ENCODE peak calls at places on chromosomes 1 and 21, in ten cellular contexts. J is heart left ventricle, D is IMR-90, T is cardiac fibroblast, K is GM06990, O is stomach, I is bronchial epithelial cell, Z is HFF-Myc, R is left lung, X is uterus. Q is an unnamed sample.

GRCh38 chr1:93722081-93723031 is 40.7 kb upstream of the BCAR3 start:
- DNase-seq in O (no peak), X (no peak), J (peak; percentile 79), I (no peak), K (no peak), T (peak; percentile 60), Z (no peak), R (no peak), D (no peak), Q (no peak)

GRCh38 chr1:51524817-51525216 is 5.8 kb upstream of the EPS15 start:
- DNase-seq in D (no peak), O (no peak), J (no peak), K (no peak), T (no peak), Z (no peak), I (no peak), X (no peak), R (no peak), Q (no peak)

GRCh38 chr1:85708826-85709222 is 591 bp upstream of the ZNHIT6 start:
- DNase-seq in T (no peak), D (no peak), Z (no peak), I (no peak), X (no peak), J (no peak), R (no peak), O (no peak), K (no peak), Q (no peak)

GRCh38 chr21:45376459-45377324 is 28.3 kb upstream of the COL18A1 start:
- DNase-seq in J (peak; percentile 46), I (no peak), D (no peak), O (no peak), T (peak; percentile 38), K (no peak), X (peak; percentile 47), Z (no peak), R (peak; percentile 24), Q (no peak)

GRCh38 chr21:46142581-46143473 is 12.6 kb downstream of the FTCD start:
- DNase-seq in D (no peak), O (no peak), K (no peak), I (no peak), T (no peak), J (peak; percentile 31), X (peak; percentile 17), R (no peak), Z (no peak), Q (no peak)

GRCh38 chr1:247415423-247416361 is at the start of gene NLRP3:
- DNase-seq in R (peak; percentile 62), O (peak; percentile 34), K (peak; percentile 59), I (peak; percentile 55), D (no peak), X (no peak), J (peak; percentile 77), Z (no peak), T (peak; percentile 8), Q (no peak)

GRCh38 chr1:75554870-75555269 is 56.0 kb downstream of the SLC44A5 start:
- DNase-seq in T (no peak), D (no peak), I (no peak), O (no peak), K (no peak), X (no peak), J (no peak), R (no peak), Z (no peak), Q (no peak)

GRCh38 chr21:21373969-21374368 is 375.8 kb downstream of the NCAM2 start:
- DNase-seq in Z (no peak), O (no peak), R (no peak), X (no peak), J (no peak), K (no peak), T (peak; percentile 21), I (no peak), D (no peak), Q (no peak)

GRCh38 chr1:147549526-147549925 is 8.2 kb downstream of the BCL9 start:
- DNase-seq in T (no peak), X (no peak), O (no peak), I (no peak), R (no peak), J (no peak), K (no peak), D (no peak), Z (no peak), Q (no peak)

GRCh38 chr1:208475449-208475848 is 231.3 kb upstream of the PLXNA2 start:
- DNase-seq in J (no peak), Z (no peak), I (peak; percentile 43), R (no peak), D (peak; percentile 2), T (peak; percentile 5), X (no peak), O (no peak), K (no peak), Q (no peak)

GRCh38 chr21:39085843-39086415 is 97.3 kb downstream of the PSMG1 start:
- DNase-seq in I (no peak), K (no peak), T (no peak), J (no peak), X (no peak), Z (no peak), R (no peak), O (no peak), D (no peak), Q (peak; percentile 58)

GRCh38 chr1:38009088-38009840 is 3.3 kb upstream of the UTP11 start:
- DNase-seq in O (no peak), Z (no peak), J (no peak), K (no peak), R (no peak), T (peak; percentile 92), I (peak; percentile 78), X (no peak), D (peak; percentile 78), Q (no peak)

GRCh38 chr1:52633291-52633754 is 355 bp downstream of the SHISAL2A start:
- DNase-seq in J (peak; percentile 64), O (no peak), Z (no peak), D (no peak), K (peak; percentile 48), I (no peak), X (no peak), T (no peak), R (peak; percentile 32), Q (no peak)

GRCh38 chr1:115624859-115625258 is 16.9 kb upstream of the VANGL1 start:
- DNase-seq in I (no peak), J (no peak), K (no peak), R (no peak), X (no peak), O (no peak), D (no peak), T (no peak), Z (no peak), Q (peak; percentile 46)
- TF ChIP-seq CTCF in I (peak; percentile 11), J (peak; percentile 15), K (no peak), R (no peak), X (no peak), O (no peak), D (no peak), T (no peak), Z (no peak), Q (no peak)

GRCh38 chr21:36079010-36079649 is 9.3 kb downstream of the CBR1 start:
- DNase-seq in J (no peak), X (no peak), R (peak; percentile 48), Z (no peak), T (no peak), I (no peak), D (no peak), O (peak; percentile 53), K (peak; percentile 31), Q (no peak)
- H3K4me3 ChIP-seq in J (no peak overlapping the region), X (no peak overlapping the region), R (no peak overlapping the region), Z (no peak overlapping the region), T (no peak overlapping the region), I (no peak overlapping the region), D (no peak overlapping the region), O (no peak overlapping the region), K (no peak overlapping the region), Q (no peak overlapping the region)

DNA sequence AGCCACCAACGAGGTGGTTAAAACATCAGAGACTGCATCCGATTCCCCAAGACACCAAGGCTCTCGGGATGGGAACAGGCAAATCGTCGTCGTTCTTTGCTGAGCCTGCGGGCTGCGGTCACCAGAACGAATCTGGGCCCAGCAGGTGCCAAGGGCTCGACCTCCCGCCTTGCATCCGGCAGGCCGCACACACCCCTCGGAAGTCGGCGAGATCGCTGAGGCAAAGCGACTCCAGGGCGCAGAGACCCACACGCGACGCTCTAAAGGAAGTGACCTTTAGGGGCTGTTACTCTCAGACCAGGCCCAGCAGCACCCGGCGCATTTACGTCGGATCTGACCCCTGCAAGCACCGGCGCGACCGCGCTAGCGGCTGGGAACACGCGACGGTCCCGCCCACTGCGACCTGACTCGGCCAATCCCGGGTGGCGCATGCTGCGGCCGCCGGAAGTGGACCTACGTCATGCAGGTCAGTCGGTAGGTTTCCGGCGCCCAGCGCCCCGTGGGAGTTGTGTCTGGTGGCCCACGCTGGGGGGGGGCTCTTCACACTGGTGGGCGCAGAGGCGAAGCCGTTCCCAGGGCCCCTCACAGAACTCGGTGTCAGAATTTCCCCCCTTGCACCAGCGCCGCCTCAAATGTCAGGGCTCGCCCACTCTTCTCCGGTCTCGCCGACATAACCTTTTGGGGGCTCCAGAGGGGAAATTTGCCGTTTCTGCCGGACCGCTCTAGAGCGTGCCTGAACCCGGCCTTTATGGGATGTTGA is 7.5 kb upstream of the PARK7 start:
- DNase-seq in Z (no peak), D (peak; percentile 51), I (peak; percentile 65), O (peak; percentile 96), T (peak; percentile 82), K (peak; percentile 98), J (peak; percentile 99), X (peak; percentile 93), R (peak; percentile 97), Q (peak; percentile 97)
- TF ChIP-seq CTCF in Z (no peak), D (no peak), I (no peak), O (no peak), T (no peak), K (no peak), J (no peak), X (no peak), R (no peak), Q (no peak)

DNA sequence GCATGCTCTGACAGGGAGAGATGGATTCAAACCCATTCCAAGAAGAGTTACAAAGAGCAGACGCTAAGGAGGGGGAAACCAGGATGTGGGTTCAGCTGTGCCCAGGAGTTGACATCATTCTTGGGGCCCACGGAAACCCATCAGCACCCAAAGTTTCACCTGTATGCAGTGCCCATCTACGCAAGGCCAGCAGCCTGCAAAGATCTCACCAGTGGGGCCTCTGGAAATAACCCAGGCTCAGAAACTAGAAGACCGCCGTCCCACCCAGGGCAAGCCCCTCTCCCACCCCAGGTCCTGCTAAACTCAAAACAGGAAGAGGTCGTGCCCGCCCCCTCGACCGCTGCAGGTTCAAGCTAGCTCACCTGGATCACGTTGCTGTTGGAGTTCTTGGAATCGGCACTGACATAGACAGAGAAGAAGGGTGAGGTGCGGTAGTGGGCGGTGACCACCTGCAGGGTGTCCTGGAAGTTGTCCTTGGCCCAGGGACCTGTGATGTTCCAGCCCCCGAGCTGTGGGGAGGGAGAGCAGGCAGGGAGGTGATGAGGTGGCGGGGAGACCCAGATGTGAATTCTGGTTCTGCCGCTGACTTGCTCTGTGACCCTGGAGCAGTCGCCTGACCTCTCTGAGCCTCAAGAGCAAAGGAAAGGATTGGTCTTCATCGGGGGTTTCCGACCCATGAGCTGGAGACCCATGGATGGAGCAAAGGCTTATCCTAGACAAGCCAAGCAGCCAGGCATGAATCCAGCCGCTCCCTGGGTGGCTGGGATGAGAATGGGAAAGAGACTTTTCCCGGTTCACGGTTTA is 31.7 kb downstream of the ECE1 start:
- DNase-seq in K (no peak), X (no peak), J (no peak), R (no peak), Z (no peak), D (no peak), O (no peak), T (no peak), I (peak; percentile 67), Q (peak; percentile 72)
- H3K4me3 ChIP-seq in K (no peak overlapping the region), X (no peak overlapping the region), J (no peak overlapping the region), R (no peak overlapping the region), Z (no peak overlapping the region), D (no peak overlapping the region), O (no peak overlapping the region), T (no peak overlapping the region), I (no peak overlapping the region), Q (no peak overlapping the region)

Q was measured in coronary artery.